ENCODE peak calls at places on chromosomes 4 and X, in seven cellular contexts. H is sigmoid colon, B is OCI-LY7, W is neural progenitor cell, E is breast epithelium, A is endothelial cell of umbilical vein, O is stomach. P is an unnamed sample.

GRCh38 chrX:70592091-70592490 is 147.5 kb downstream of the DLG3 start:
- DNase-seq in H (no peak), B (no peak), W (no peak), E (no peak), A (peak; percentile 1), O (no peak), P (no peak)

GRCh38 chr4:6152879-6153705 is 47.3 kb downstream of the JAKMIP1 start:
- DNase-seq in H (no peak), B (no peak), W (no peak), E (no peak), A (no peak), O (no peak), P (no peak)

GRCh38 chrX:150366951-150367545 is 3.9 kb downstream of the MAMLD1 start:
- DNase-seq in H (no peak), B (no peak), W (no peak), E (no peak), A (no peak), O (no peak), P (no peak)

GRCh38 chr4:12703076-12703475 is 781.1 kb downstream of the RAB28 start:
- DNase-seq in H (no peak), B (no peak), W (no peak), E (no peak), A (no peak), O (no peak), P (no peak)

GRCh38 chr4:104795264-104795934 is 300.7 kb upstream of the CXXC4 start:
- DNase-seq in H (no peak), B (no peak), W (no peak), E (no peak), A (no peak), O (no peak), P (no peak)

GRCh38 chr4:32374201-32374600 is 1654.0 kb downstream of the PCDH7 start:
- DNase-seq in H (no peak), B (no peak), W (no peak), E (no peak), A (no peak), O (no peak), P (no peak)

GRCh38 chrX:44667771-44668170 is 125.1 kb upstream of the FUNDC1 start:
- DNase-seq in H (no peak), B (no peak), W (no peak), E (no peak), A (no peak), O (no peak), P (no peak)

GRCh38 chr4:110119347-110119746 is 79.1 kb downstream of the ELOVL6 start:
- DNase-seq in H (no peak), B (no peak), W (no peak), E (no peak), A (peak; percentile 25), O (peak; percentile 37), P (no peak)

GRCh38 chr4:56657818-56658217 is 23.3 kb downstream of the HOPX start:
- DNase-seq in H (no peak), B (no peak), W (no peak), E (no peak), A (no peak), O (no peak), P (no peak)

GRCh38 chr4:130233377-130234047 is 1137.6 kb downstream of the C4orf33 start:
- DNase-seq in H (no peak), B (peak; percentile 0), W (no peak), E (no peak), A (no peak), O (no peak), P (no peak)

GRCh38 chrX:17590892-17591740 is 146.2 kb upstream of the SCML1 start:
- DNase-seq in H (peak; percentile 83), B (peak; percentile 11), W (peak; percentile 65), E (no peak), A (peak; percentile 77), O (peak; percentile 65), P (no peak)

GRCh38 chrX:93591398-93591797 is 82.0 kb downstream of the NAP1L3 start:
- DNase-seq in H (no peak), B (no peak), W (peak; percentile 24), E (no peak), A (no peak), O (no peak), P (no peak)

GRCh38 chr4:153450545-153450917 is 15.6 kb upstream of the TMEM131L start:
- DNase-seq in H (no peak), B (no peak), W (no peak), E (no peak), A (no peak), O (no peak), P (no peak)

GRCh38 chr4:165872443-165873297 is at the start of gene TLL1:
- DNase-seq in H (no peak), B (no peak), W (peak; percentile 42), E (no peak), A (peak; percentile 50), O (no peak), P (no peak)

GRCh38 chrX:2848806-2849420 is 20.2 kb downstream of the GYG2 start:
- DNase-seq in H (no peak), B (no peak), W (no peak), E (no peak), A (no peak), O (no peak), P (no peak)

GRCh38 chr4:3010577-3010976 is 47.2 kb downstream of the GRK4 start:
- DNase-seq in H (no peak), B (no peak), W (no peak), E (no peak), A (no peak), O (no peak), P (no peak)

GRCh38 chrX:129793604-129794191 is 13.9 kb downstream of the SASH3 start:
- DNase-seq in H (peak; percentile 63), B (no peak), W (no peak), E (no peak), A (no peak), O (no peak), P (no peak)

GRCh38 chr4:169727616-169728015 is 30.1 kb downstream of the HPF1 start:
- DNase-seq in H (no peak), B (no peak), W (no peak), E (no peak), A (no peak), O (no peak), P (no peak)

GRCh38 chr4:10897076-10897475 is 212.5 kb upstream of the CLNK start:
- DNase-seq in H (no peak), B (no peak), W (no peak), E (no peak), A (no peak), O (no peak), P (no peak)

GRCh38 chr4:174402470-174403176 is 118.9 kb downstream of the CEP44 start:
- DNase-seq in H (no peak), B (no peak), W (peak; percentile 39), E (no peak), A (no peak), O (no peak), P (no peak)

GRCh38 chr4:140047017-140047640 is 106.9 kb downstream of the MAML3 start:
- DNase-seq in H (no peak), B (no peak), W (peak; percentile 51), E (no peak), A (peak; percentile 43), O (peak; percentile 33), P (no peak)

GRCh38 chr4:140049024-140049923 is 104.7 kb downstream of the MAML3 start:
- DNase-seq in H (peak; percentile 72), B (peak; percentile 74), W (peak; percentile 80), E (no peak), A (peak; percentile 85), O (peak; percentile 49), P (no peak)

GRCh38 chr4:140049924-140050681 is 103.9 kb downstream of the MAML3 start:
- DNase-seq in H (no peak), B (peak; percentile 22), W (peak; percentile 80), E (no peak), A (peak; percentile 82), O (no peak), P (no peak)

GRCh38 chr4:140047781-140048180 is 106.2 kb downstream of the MAML3 start:
- DNase-seq in H (no peak), B (no peak), W (peak; percentile 28), E (no peak), A (peak; percentile 69), O (no peak), P (no peak)

DNA sequence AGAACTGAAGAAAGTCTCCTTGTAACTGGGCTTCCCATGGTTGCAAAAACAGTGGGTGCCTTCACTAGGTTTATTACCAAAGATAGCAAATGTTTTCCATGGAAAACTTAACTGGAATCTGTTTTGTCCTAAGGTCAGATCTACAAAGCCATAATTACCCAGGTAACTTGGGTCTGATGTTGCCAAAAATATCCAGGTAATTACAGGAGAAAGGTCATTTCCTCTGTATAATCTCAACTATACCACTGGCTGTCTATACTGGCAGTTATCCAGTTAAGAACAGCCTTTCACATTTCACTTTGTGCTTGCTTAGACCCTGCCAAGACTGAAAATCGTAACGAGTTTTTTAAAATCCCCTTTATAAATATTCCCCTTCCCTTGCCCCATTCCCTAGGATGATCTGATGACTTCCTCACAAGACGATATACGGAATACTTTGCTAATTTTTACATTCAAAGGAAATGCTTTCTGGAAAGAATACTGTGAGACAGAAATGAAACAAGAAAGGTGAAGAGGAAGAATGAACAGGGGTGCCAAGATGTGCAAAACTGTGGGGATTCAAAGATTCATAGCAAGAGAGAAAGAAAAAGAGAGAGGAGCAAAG is 105.5 kb downstream of the MAML3 start:
- DNase-seq in H (no peak), B (no peak), W (no peak), E (no peak), A (peak; percentile 50), O (no peak), P (no peak)
- H3K4me3 ChIP-seq in H (peak overlapping the region; percentile 38), B (peak overlapping the region; percentile 47), W (peak overlapping the region; percentile 20), E (peak overlapping the region; percentile 61), A (peak overlapping the region; percentile 0), O (peak overlapping the region; percentile 34), P (no peak overlapping the region)

GRCh38 chr4:173284463-173284862 is 49.7 kb downstream of the HMGB2 start:
- DNase-seq in H (no peak), B (no peak), W (no peak), E (no peak), A (no peak), O (no peak), P (no peak)

GRCh38 chr4:173287486-173287885 is 46.7 kb downstream of the HMGB2 start:
- DNase-seq in H (no peak), B (no peak), W (no peak), E (no peak), A (no peak), O (no peak), P (no peak)

GRCh38 chr4:173288296-173288695 is 45.9 kb downstream of the HMGB2 start:
- DNase-seq in H (peak; percentile 81), B (peak; percentile 77), W (peak; percentile 65), E (no peak), A (peak; percentile 31), O (peak; percentile 68), P (no peak)

GRCh38 chr4:173289351-173289725 is 44.8 kb downstream of the HMGB2 start:
- DNase-seq in H (no peak), B (no peak), W (no peak), E (no peak), A (no peak), O (no peak), P (no peak)

GRCh38 chr4:173288698-173289350 is 45.3 kb downstream of the HMGB2 start:
- DNase-seq in H (no peak), B (no peak), W (no peak), E (no peak), A (no peak), O (no peak), P (no peak)
- TF ChIP-seq CTCF in H (no peak), B (peak; percentile 11), W (no peak), E (no peak), A (no peak), O (no peak), P (peak; percentile 18)

GRCh38 chr4:154958121-154958520 is 177.0 kb downstream of the RBM46 start:
- DNase-seq in H (no peak), B (no peak), W (no peak), E (no peak), A (no peak), O (no peak), P (no peak)
- H3K36me3 ChIP-seq in H (no peaks in the 10 kb centered on the region), B (no peaks in the 10 kb centered on the region), W (no peaks in the 10 kb centered on the region), E (no peaks in the 10 kb centered on the region), A (no peaks in the 10 kb centered on the region), O (no peaks in the 10 kb centered on the region), P (no peaks in the 10 kb centered on the region)

GRCh38 chr4:36551697-36552214 is 270.3 kb downstream of the DTHD1 start:
- DNase-seq in H (no peak), B (no peak), W (no peak), E (no peak), A (no peak), O (no peak), P (no peak)
- H3K4me3 ChIP-seq in H (no peak overlapping the region), B (no peak overlapping the region), W (peak overlapping the region; percentile 13), E (no peak overlapping the region), A (no peak overlapping the region), O (no peak overlapping the region), P (no peak overlapping the region)

P was measured in RWPE2.